ENCODE peak calls at places on chromosomes 5 and 9, in five cellular contexts. E, R, M, O and Q are unnamed samples.

GRCh38 chr9:20066120-20066519 is 277.3 kb upstream of the SLC24A2 start:
- DNase-seq in E (no peak), R (no peak), O (no peak), M (no peak), Q (no peak)

GRCh38 chr5:73638344-73639095 is 12.5 kb downstream of the ARHGEF28 start:
- DNase-seq in E (no peak), M (no peak), O (no peak), R (no peak), Q (no peak)

GRCh38 chr9:121636978-121637377 is 14.5 kb upstream of the DAB2IP start:
- DNase-seq in R (no peak), O (no peak), E (no peak), M (no peak), Q (no peak)

GRCh38 chr5:5246736-5247135 is 106.6 kb downstream of the ADAMTS16 start:
- DNase-seq in R (no peak), O (no peak), M (no peak), E (no peak), Q (no peak)

GRCh38 chr5:181159286-181160143 is 12.1 kb downstream of the OR2V2 start:
- DNase-seq in E (peak), M (peak), O (no peak), R (peak), Q (peak)

GRCh38 chr9:122228906-122229837 is at the start of gene LHX6:
- DNase-seq in E (no peak), O (no peak), R (no peak), M (peak), Q (no peak)

GRCh38 chr5:131812371-131813160 is 15.7 kb upstream of the FNIP1 start:
- DNase-seq in E (no peak), M (peak), R (no peak), O (no peak), Q (no peak)

GRCh38 chr9:18768951-18769622 is 263.9 kb downstream of the SAXO1 start:
- DNase-seq in R (no peak), E (no peak), M (no peak), O (peak), Q (no peak)

GRCh38 chr9:5787220-5787619 is 45.7 kb downstream of the ERMP1 start:
- DNase-seq in R (no peak), M (no peak), E (no peak), O (no peak), Q (no peak)

GRCh38 chr9:78663367-78663766 is 366.4 kb downstream of the PSAT1 start:
- DNase-seq in E (no peak), R (no peak), M (no peak), O (no peak), Q (no peak)

GRCh38 chr5:180180198-180180820 is 28.7 kb downstream of the RASGEF1C start:
- DNase-seq in O (no peak), E (no peak), M (no peak), R (no peak), Q (no peak)

GRCh38 chr5:91787718-91788117 is 404.6 kb upstream of the ARRDC3 start:
- DNase-seq in E (no peak), O (no peak), R (no peak), M (no peak), Q (no peak)

GRCh38 chr9:38388283-38389223 is 3.9 kb upstream of the ALDH1B1 start:
- DNase-seq in O (no peak), M (no peak), E (no peak), R (no peak), Q (peak)

GRCh38 chr9:100714372-100715099 is 136.7 kb downstream of the CAVIN4 start:
- DNase-seq in E (peak), M (peak), O (no peak), R (peak), Q (peak)

GRCh38 chr9:131263701-131264100 is 12.6 kb downstream of the FAM78A start:
- DNase-seq in R (no peak), E (peak), O (no peak), M (no peak), Q (no peak)

GRCh38 chr5:68446070-68446357 is 230.5 kb downstream of the PIK3R1 start:
- DNase-seq in E (no peak), O (no peak), R (no peak), M (no peak), Q (no peak)

GRCh38 chr5:79924936-79925893 is 65.8 kb downstream of the MTX3 start:
- DNase-seq in M (no peak), E (no peak), R (no peak), O (no peak), Q (no peak)

GRCh38 chr5:68730220-68731010 is 363.4 kb upstream of the SLC30A5 start:
- DNase-seq in E (no peak), O (no peak), M (peak), R (no peak), Q (no peak)

GRCh38 chr9:76180541-76180940 is 213.7 kb downstream of the RFK start:
- DNase-seq in R (peak), E (no peak), M (no peak), O (no peak), Q (no peak)

GRCh38 chr9:36290996-36291395 is 32.7 kb upstream of the GNE start:
- DNase-seq in M (no peak), R (no peak), O (no peak), E (no peak), Q (no peak)

GRCh38 chr9:136539427-136540412 is 6.1 kb downstream of the NOTCH1 start:
- DNase-seq in R (peak), O (peak), E (no peak), M (peak), Q (no peak)

GRCh38 chr9:87551692-87552303 is 54.1 kb downstream of the DAPK1 start:
- DNase-seq in R (no peak), M (peak), O (no peak), E (no peak), Q (no peak)

GRCh38 chr5:132426525-132427138 is 57.1 kb downstream of the SLC22A5 start:
- DNase-seq in E (peak), O (no peak), M (peak), R (no peak), Q (peak)

GRCh38 chr5:86837610-86838009 is 219.9 kb downstream of the COX7C start:
- DNase-seq in M (no peak), O (no peak), E (no peak), R (no peak), Q (no peak)

GRCh38 chr5:158423623-158424200 is 564.8 kb upstream of the CLINT1 start:
- DNase-seq in O (no peak), M (no peak), R (no peak), E (no peak), Q (no peak)

GRCh38 chr9:589723-590122 is 251.8 kb upstream of the DMRT1 start:
- DNase-seq in R (no peak), E (no peak), M (no peak), O (no peak), Q (no peak)

GRCh38 chr5:9094582-9094981 is 451.3 kb downstream of the SEMA5A start:
- DNase-seq in R (no peak), E (no peak), O (no peak), M (no peak), Q (no peak)

GRCh38 chr5:116452774-116453368 is 121.8 kb downstream of the SEMA6A start:
- DNase-seq in R (no peak), E (no peak), O (no peak), M (no peak), Q (peak)

GRCh38 chr5:58460727-58461286 is 921 bp upstream of the PLK2 start:
- DNase-seq in E (peak), R (peak), O (peak), M (peak), Q (peak)

GRCh38 chr5:156922207-156922792 is 40.7 kb downstream of the TIMD4 start:
- DNase-seq in M (no peak), R (no peak), O (peak), E (no peak), Q (no peak)

GRCh38 chr5:95727764-95728191 is 3.4 kb upstream of the RHOBTB3 start:
- DNase-seq in R (no peak), M (peak), O (peak), E (no peak), Q (peak)

GRCh38 chr9:28158451-28158850 is 585.2 kb upstream of the C9orf72 start:
- DNase-seq in M (no peak), R (no peak), E (no peak), O (no peak), Q (no peak)

DNA sequence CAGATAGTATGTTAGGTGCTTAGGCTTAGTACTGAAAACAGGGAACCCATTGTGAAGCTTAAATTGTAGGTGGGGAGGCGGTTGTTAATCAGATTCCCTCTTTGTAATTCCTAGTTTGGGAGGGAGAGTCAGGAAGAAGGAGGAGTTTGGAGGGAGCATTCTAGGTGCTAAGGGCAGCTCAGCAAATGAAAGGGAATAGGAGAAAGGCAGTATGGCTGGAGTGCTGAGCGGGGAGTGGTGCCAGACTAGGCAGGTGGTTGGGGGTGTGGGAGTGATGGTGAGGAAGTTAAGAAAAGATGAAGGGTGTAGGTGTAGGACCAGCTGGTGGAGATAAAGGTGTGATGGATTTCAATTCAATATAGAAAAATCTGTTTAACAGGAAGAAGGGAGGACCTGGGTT is 11.1 kb upstream of the GARNL3 start:
- DNase-seq in O (no peak), M (no peak), E (no peak), R (no peak), Q (no peak)
- TF ChIP-seq YY1 in O (no peak), M (no peak), E (no peak), R (no peak), Q (no peak)

GRCh38 chr5:11905209-11905608 is 963 bp upstream of the CTNND2 start:
- DNase-seq in M (no peak), E (no peak), R (no peak), O (no peak), Q (no peak)

GRCh38 chr5:11904270-11904906 is at the start of gene CTNND2:
- DNase-seq in O (no peak), E (peak), R (no peak), M (no peak), Q (no peak)

GRCh38 chr5:11903121-11903613 is 1.1 kb downstream of the CTNND2 start:
- DNase-seq in O (no peak), R (no peak), E (no peak), M (no peak), Q (no peak)

GRCh38 chr5:11903614-11904269 is 504 bp downstream of the CTNND2 start:
- DNase-seq in R (no peak), O (no peak), M (no peak), E (peak), Q (no peak)

GRCh38 chr5:11902304-11902703 is 1.9 kb downstream of the CTNND2 start:
- DNase-seq in R (no peak), O (no peak), M (no peak), E (no peak), Q (no peak)
- TF ChIP-seq EZH2 in R (no peak), O (no peak), M (no peak), E (no peak), Q (no peak)

DNA sequence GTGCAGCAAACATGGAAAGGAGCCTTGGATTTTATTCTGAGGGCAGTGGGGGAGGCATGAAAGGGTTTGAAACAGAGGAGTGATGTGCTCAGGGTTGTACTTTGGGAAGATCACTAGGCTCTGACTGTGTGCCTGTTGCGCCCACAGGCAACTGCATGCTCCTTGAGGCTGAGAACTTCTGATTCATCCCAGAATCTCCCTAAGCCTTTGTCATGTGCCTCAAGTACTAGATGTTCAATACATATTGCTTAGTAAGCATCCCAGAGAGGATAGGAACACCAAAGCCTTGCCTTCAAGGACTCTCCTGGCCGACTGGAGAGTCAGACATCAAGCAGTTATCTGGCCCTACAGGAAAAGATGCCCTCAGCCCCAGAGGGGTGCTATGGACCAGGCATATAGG is 54.1 kb downstream of the ARHGEF37 start:
- DNase-seq in M (no peak), O (no peak), E (no peak), R (no peak), Q (no peak)
- TF ChIP-seq YY1 in M (no peak), O (no peak), E (no peak), R (no peak), Q (no peak)

GRCh38 chr5:134874831-134875655 is 872 bp downstream of the TXNDC15 start:
- DNase-seq in M (peak), R (no peak), E (no peak), O (no peak), Q (peak)
- TF ChIP-seq EZH2 in M (no peak), R (no peak), E (no peak), O (no peak), Q (no peak)

GRCh38 chr5:177527595-177527994 is 10.8 kb upstream of the DDX41 start:
- DNase-seq in O (no peak), R (no peak), M (no peak), E (no peak), Q (no peak)

GRCh38 chr5:177524941-177525655 is 8.3 kb upstream of the DDX41 start:
- DNase-seq in O (no peak), E (no peak), R (no peak), M (no peak), Q (no peak)

GRCh38 chr5:177526191-177526590 is 9.4 kb upstream of the DDX41 start:
- DNase-seq in M (no peak), E (no peak), O (no peak), R (no peak), Q (no peak)

GRCh38 chr5:177528631-177529030 is 11.9 kb upstream of the DDX41 start:
- DNase-seq in R (no peak), M (no peak), O (no peak), E (no peak), Q (no peak)

GRCh38 chr5:177526791-177527190 is 10.0 kb upstream of the DDX41 start:
- DNase-seq in O (no peak), E (no peak), M (no peak), R (no peak), Q (no peak)
- TF ChIP-seq YY1 in O (no peak), E (no peak), M (no peak), R (no peak), Q (no peak)

DNA sequence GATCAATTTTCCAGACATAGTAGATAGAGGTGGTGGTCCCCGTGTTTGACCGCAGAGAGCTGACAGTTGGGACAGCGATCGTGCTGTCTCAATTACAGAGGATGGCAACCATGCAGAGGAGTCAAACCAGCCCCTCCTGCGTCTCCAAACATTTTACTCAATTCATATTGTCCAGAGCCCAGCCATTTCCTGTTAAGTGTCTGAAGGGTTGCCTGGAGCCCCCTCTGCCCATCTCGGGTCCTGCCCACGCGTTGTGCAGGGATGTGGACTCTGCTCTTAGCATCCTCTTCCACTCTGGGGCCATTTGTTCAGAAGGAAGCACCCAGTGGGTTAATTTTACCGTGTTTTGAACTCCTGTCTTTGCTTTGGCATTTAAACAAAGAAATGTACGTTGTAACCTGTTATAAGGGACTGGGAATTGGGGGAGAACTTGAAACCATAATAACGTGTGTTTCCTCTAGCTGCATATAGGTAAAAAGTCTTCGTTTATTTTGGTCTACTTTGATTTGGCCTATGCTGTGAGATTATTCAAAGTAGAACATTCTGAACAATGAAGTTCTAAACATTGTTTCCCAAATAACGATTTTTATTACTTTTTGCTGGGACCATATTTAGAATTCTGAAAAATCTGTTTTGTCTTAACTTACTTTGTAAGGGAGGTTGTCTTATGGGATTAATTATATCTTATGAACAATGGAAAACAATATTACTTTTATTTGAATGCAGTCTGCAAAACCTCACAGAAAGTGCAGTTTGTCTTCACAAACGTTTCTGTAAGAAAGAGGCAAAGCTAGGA is 901 bp downstream of the EGFLAM start:
- DNase-seq in M (no peak), E (no peak), O (no peak), R (no peak), Q (no peak)
- TF ChIP-seq EZH2 in M (no peak), E (no peak), O (no peak), R (no peak), Q (no peak)

GRCh38 chr9:34899535-34900158 is 58.4 kb upstream of the PHF24 start:
- DNase-seq in R (peak), E (peak), M (peak), O (peak), Q (peak)
- TF ChIP-seq YY1 in R (no peak), E (no peak), M (no peak), O (peak), Q (no peak)

DNA sequence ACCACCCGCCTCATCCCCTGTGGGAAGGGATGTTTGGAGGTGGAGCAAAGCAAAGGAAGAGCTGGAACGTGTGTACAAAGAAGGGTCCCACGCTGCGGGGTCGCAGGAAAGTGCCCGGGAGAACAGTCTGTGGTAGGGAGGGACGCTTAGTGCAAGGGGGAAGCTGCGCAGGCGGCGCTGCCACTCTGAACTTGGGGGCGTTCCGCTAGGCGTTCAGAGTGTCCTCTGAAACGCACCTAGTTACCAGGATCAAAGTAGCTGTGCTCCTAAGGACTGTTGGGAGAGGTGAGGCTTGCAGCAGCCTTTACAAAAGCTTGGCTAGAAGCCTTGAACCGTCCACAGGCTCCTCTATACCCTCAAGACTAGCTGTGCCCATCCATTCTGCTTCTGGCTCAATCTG is 29.3 kb upstream of the PDE8B start:
- DNase-seq in M (no peak), E (peak), O (no peak), R (no peak), Q (no peak)
- TF ChIP-seq EZH2 in M (no peak), E (no peak), O (no peak), R (no peak), Q (no peak)

DNA sequence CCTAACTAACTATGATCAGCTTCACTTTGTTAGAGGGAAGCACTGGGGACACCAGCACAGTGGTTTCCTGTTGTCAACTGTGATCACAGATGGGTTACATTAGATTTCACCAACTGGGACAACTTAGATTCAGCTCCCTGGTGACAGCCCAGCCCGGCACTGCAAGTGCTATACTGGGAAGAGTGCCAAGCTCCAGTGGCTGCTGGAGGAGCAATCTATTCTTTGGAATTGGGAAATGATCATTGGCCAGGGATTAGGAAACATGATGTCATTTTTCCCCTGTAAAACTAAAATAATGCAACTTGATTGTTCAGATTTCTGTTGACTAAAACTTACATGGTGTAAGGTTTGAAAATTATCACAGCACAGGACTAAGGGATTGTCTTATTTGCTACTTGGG is 33.2 kb downstream of the PTGR1 start:
- DNase-seq in E (no peak), O (no peak), M (no peak), R (no peak), Q (no peak)
- TF ChIP-seq YY1 in E (no peak), O (no peak), M (no peak), R (no peak), Q (no peak)

GRCh38 chr5:32132757-32133156 is 41.4 kb downstream of the GOLPH3 start:
- DNase-seq in O (no peak), R (no peak), M (no peak), E (no peak), Q (no peak)
- TF ChIP-seq EZH2 in O (no peak), R (no peak), M (no peak), E (no peak), Q (no peak)